ENCODE peak calls at places on chromosome 15, in seven cellular contexts. X is hepatocyte, K is adrenal gland, T is neural crest cell, M is pancreas, W is colonic mucosa, F is neural progenitor cell. G is an unnamed sample.

GRCh38 chr15:57215371-57215770 is 160.9 kb upstream of the CGNL1 start:
- DNase-seq in X (no peak), K (no peak), T (no peak), M (no peak), W (no peak), F (no peak), G (no peak)

GRCh38 chr15:46933332-46933731 is 784.0 kb upstream of the SEMA6D start:
- DNase-seq in X (no peak), K (no peak), T (no peak), M (no peak), W (no peak), F (no peak), G (no peak)

GRCh38 chr15:60605879-60606304 is 127.0 kb upstream of the ICE2 start:
- DNase-seq in X (no peak), K (peak), T (no peak), M (no peak), W (no peak), F (no peak), G (no peak)

GRCh38 chr15:76312540-76313174 is 1.4 kb upstream of the ETFA start:
- DNase-seq in X (no peak), K (no peak), T (no peak), M (no peak), W (no peak), F (no peak), G (no peak)

GRCh38 chr15:66923438-66923881 is 141.9 kb upstream of the SMAD3 start:
- DNase-seq in X (peak), K (no peak), T (peak), M (peak), W (peak), F (peak), G (peak)

GRCh38 chr15:78676424-78677110 is 35.6 kb upstream of the CHRNB4 start:
- DNase-seq in X (no peak), K (no peak), T (no peak), M (no peak), W (no peak), F (no peak), G (no peak)

GRCh38 chr15:99467338-99467720 is 98.5 kb upstream of the MEF2A start:
- DNase-seq in X (no peak), K (no peak), T (no peak), M (no peak), W (no peak), F (no peak), G (no peak)

GRCh38 chr15:96296264-96296663 is 34.2 kb upstream of the NR2F2 start:
- DNase-seq in X (no peak), K (no peak), T (no peak), M (no peak), W (no peak), F (no peak), G (no peak)

GRCh38 chr15:43511012-43511885 is 6.2 kb upstream of the MAP1A start:
- DNase-seq in X (peak), K (peak), T (peak), M (peak), W (peak), F (peak), G (no peak)

GRCh38 chr15:66919421-66919820 is 146.0 kb upstream of the SMAD3 start:
- DNase-seq in X (no peak), K (no peak), T (no peak), M (peak), W (no peak), F (no peak), G (no peak)

GRCh38 chr15:50251638-50252182 is 13.8 kb downstream of the HDC start:
- DNase-seq in X (no peak), K (no peak), T (no peak), M (no peak), W (no peak), F (no peak), G (no peak)

GRCh38 chr15:80588801-80589200 is 106.3 kb upstream of the ABHD17C start:
- DNase-seq in X (peak), K (no peak), T (no peak), M (no peak), W (no peak), F (no peak), G (no peak)

GRCh38 chr15:101539930-101540329 is 50.4 kb upstream of the PCSK6 start:
- DNase-seq in X (no peak), K (no peak), T (no peak), M (no peak), W (no peak), F (no peak), G (no peak)

GRCh38 chr15:50344006-50344464 is 11.0 kb downstream of the GABPB1 start:
- DNase-seq in X (peak), K (no peak), T (no peak), M (no peak), W (peak), F (no peak), G (no peak)

GRCh38 chr15:79453446-79453845 is 21.3 kb downstream of the MINAR1 start:
- DNase-seq in X (no peak), K (no peak), T (no peak), M (no peak), W (no peak), F (no peak), G (no peak)

DNA sequence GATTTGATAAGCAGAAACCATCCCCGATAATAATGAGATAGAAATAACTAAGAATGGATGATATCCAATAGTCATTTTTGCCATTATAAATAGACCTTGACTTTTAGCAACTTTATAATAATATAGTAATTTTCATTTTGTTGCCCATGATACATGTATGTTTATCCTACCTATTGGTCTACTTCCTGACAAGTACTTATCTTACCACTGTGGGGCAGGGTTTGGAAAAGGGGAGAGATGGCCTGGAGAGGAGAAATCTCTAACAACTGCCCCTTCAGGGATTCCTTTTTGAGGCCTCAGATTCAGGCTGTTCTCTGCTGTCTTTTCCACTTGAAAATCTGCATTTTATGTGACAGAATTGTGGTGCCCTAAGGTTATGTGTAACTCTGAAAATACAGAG is 42.2 kb downstream of the FAM98B start:
- DNase-seq in X (no peak), K (no peak), T (no peak), M (no peak), W (no peak), F (no peak), G (no peak)
- TF ChIP-seq CTCF in X (no peak), K (no peak), T (no peak), M (no peak), W (no peak), F (no peak), G (no peak)

GRCh38 chr15:75158402-75158801 is 43.3 kb upstream of the C15orf39 start:
- DNase-seq in X (no peak), K (no peak), T (no peak), M (no peak), W (no peak), F (no peak), G (no peak)
- TF ChIP-seq CTCF in X (no peak), K (no peak), T (no peak), M (no peak), W (no peak), F (no peak), G (no peak)

DNA sequence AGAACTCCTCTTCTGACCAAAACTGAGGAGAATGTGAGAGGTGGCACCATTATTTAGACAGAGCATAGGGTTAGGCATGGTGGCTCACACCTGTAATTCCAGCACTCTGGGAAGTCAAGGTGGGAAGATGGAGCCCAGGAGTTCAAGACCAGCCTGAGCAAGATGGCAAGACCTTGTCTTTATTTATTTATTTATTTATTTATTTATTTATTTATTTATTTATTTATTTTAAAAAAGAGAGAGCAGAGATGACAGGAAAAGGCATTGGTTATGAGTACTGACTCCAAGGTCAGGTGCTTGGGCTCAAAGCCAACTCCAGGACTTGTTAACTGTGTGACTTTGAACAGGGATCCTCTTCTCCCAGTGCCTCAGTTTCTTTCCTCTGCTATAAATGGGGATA is 217.7 kb downstream of the MEX3B start:
- DNase-seq in X (no peak), K (no peak), T (no peak), M (no peak), W (no peak), F (no peak), G (no peak)
- TF ChIP-seq CTCF in X (no peak), K (no peak), T (no peak), M (no peak), W (no peak), F (no peak), G (no peak)

GRCh38 chr15:23069496-23070166 is 30.3 kb upstream of the TUBGCP5 start:
- DNase-seq in X (no peak), K (no peak), T (no peak), M (no peak), W (no peak), F (peak), G (no peak)
- TF ChIP-seq CTCF in X (no peak), K (no peak), T (no peak), M (no peak), W (no peak), F (peak), G (no peak)

GRCh38 chr15:55226127-55226526 is 29.4 kb upstream of the RSL24D1 start:
- DNase-seq in X (no peak), K (no peak), T (no peak), M (no peak), W (no peak), F (no peak), G (no peak)

GRCh38 chr15:55224892-55225291 is 28.2 kb upstream of the RSL24D1 start:
- DNase-seq in X (peak), K (no peak), T (no peak), M (no peak), W (no peak), F (no peak), G (no peak)

GRCh38 chr15:55218068-55218467 is 21.3 kb upstream of the RSL24D1 start:
- DNase-seq in X (no peak), K (no peak), T (no peak), M (no peak), W (no peak), F (no peak), G (no peak)

GRCh38 chr15:55222588-55222987 is 25.8 kb upstream of the RSL24D1 start:
- DNase-seq in X (no peak), K (no peak), T (no peak), M (no peak), W (no peak), F (no peak), G (no peak)

DNA sequence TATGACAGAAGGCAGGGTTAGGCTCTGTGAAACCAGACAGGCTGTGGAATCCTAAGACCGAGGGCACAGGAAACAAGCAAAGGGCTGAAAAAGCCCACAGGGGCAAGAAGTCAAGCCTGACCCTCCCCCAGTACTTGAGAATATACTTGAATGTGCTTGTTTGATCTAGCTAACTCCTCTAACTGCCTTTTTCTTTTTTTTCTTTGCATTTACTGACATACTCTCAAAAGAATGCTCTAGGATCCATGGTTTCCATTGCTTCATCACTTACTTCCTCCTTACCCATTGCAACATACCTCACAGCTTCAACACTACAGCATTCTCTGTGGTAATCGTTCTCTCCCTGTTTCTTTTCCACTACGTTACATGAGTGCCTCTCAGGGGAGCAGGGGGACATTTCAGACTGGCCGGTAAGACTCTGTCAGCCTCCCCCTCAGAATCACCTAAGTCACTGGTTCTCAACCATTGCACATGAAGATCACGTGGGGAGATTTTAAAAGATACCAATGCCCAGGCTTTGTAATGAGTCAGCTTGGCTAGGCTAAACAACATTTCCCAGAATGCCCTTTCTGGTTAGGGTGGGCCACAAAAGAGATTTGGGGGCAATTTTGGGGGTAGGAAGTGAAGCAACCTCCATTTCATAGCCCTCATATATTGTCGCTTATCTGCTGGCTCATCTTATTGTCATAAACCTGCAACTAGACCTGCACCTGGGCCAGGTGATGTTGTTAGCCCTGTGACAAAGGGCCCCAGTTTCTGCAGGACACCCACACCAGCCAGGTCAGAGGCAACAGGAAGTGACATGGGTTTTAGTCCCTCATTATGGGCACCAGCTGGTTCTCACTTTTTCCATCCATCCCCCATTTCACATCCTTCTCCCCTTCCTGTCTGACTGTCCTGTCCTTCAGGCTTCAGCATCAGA is 24.6 kb upstream of the RSL24D1 start:
- DNase-seq in X (peak), K (no peak), T (no peak), M (no peak), W (no peak), F (no peak), G (no peak)
- TF ChIP-seq CTCF in X (no peak), K (no peak), T (no peak), M (no peak), W (no peak), F (no peak), G (no peak)

DNA sequence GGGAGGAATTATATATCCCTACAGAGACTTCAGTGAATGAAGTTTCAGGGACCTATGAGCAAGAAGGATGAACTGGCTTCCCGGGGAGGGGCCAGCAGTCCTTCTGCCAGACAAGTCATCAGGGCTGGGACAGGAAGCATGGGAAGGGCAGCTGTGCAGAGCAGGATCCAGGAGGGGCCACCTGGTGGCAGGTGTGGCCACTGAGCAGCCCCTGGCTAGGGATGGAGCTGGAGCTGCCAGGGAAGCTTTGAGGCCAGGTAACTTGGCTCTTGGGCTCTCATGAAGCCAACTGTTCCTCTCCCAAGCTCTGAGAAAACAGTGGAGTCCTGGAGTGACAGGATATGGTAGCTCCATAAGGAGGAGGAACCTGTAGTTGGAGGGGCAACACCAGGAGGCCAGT is 132.6 kb downstream of the APBA2 start:
- DNase-seq in X (no peak), K (no peak), T (no peak), M (no peak), W (no peak), F (no peak), G (no peak)
- TF ChIP-seq CTCF in X (no peak), K (no peak), T (peak), M (no peak), W (no peak), F (peak), G (no peak)

DNA sequence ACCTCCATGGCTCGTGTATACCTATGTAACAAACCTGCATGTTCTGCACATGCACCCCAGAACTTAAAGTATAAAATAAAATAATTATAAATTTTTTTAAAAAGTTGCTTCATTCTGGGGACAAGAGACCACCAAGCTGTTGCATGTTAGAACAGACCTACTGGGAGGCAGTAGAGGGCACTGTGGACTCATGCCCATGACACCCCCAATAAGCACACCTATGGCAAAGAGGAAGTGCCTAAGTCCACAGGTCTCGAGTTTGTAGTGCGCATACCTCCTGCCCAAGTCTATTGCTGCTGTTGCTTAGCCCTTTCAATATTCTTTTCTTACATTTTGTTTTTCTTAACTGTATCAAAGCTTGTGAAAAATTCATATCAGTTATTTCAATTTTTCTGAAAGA is 267.9 kb upstream of the THBS1 start:
- DNase-seq in X (peak), K (no peak), T (no peak), M (no peak), W (peak), F (peak), G (no peak)
- TF ChIP-seq CTCF in X (peak), K (peak), T (no peak), M (no peak), W (peak), F (peak), G (no peak)

GRCh38 chr15:74545776-74546656 is 5.0 kb downstream of the ARID3B start:
- DNase-seq in X (peak), K (peak), T (peak), M (peak), W (peak), F (no peak), G (peak)
- TF ChIP-seq CTCF in X (no peak), K (no peak), T (no peak), M (no peak), W (no peak), F (no peak), G (no peak)

DNA sequence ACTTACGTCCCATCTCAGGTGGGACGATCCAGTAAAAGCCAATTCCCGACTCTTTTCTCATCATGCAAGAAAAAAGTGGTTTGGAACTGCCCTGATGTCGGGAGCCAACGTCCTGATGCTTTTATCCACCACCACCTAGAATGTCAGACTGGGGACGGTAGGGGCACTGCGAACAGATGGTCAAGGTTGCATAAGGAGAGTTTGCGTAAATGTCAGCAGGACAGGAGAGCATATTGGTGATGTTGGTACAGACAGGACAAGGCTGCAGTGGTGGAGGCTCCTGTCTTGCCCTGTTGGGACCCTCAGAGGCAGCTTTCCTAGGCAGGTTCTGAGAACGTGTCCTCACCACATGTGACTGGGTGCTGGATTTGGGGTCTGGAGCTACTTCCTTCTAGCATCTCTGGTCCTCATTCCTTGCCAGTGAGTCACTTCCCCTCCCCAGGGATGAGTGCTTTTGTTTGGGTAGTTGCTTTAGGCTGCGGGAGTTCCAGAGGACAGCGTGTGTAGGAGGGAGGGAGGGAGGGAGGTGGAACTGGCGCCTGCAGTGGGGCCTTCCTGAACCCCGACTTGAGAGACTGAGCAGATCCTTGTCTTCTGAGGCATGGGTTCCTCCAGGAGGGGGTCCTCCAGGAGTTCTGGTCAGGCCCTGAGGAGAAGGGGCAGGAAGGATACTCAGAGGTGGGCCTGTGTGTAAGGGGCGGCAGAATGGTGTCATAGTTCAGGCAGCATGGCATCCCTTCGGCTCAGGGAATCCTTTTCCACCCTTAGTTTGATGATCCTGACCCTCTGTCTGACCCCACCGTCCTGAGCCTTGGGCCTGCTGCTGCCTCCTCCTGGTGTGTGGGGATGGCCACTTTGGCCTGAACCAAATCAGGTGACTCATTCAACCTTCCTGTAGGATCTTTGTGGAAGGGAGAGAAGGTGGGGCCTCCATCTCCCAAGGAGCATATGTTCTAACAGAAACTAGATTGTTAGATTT is 21.2 kb downstream of the THSD4 start:
- DNase-seq in X (no peak), K (peak), T (no peak), M (no peak), W (no peak), F (no peak), G (no peak)
- TF ChIP-seq CTCF in X (no peak), K (no peak), T (no peak), M (no peak), W (no peak), F (no peak), G (no peak)

GRCh38 chr15:28913171-28913765 is 27.5 kb downstream of the APBA2 start:
- DNase-seq in X (no peak), K (peak), T (no peak), M (no peak), W (no peak), F (peak), G (no peak)
- TF ChIP-seq CTCF in X (no peak), K (no peak), T (no peak), M (no peak), W (no peak), F (peak), G (no peak)